ENCODE peak calls at places on chromosomes 1 and 21, in nine cellular contexts. N is fibroblast of lung, Q is K562, F is HepG2, H is A549, S is transverse colon, P is right cardiac atrium, X is psoas muscle, G is aorta. T is an unnamed sample.

GRCh38 chr1:178005450-178005849 is 35.6 kb upstream of the SEC16B start:
- DNase-seq in N (no peak), Q (no peak), F (no peak), H (no peak), S (no peak), P (no peak), X (no peak), G (no peak), T (no peak)

GRCh38 chr21:20875741-20876140 is 122.5 kb upstream of the NCAM2 start:
- DNase-seq in N (no peak), Q (no peak), F (no peak), H (no peak), S (no peak), P (no peak), X (no peak), G (no peak), T (no peak)

GRCh38 chr1:65681101-65681500 is 111.6 kb upstream of the PDE4B start:
- DNase-seq in N (peak), Q (no peak), F (no peak), H (no peak), S (no peak), P (no peak), X (no peak), G (no peak), T (no peak)

GRCh38 chr1:50493710-50494109 is 70.5 kb upstream of the DMRTA2 start:
- DNase-seq in N (no peak), Q (no peak), F (no peak), H (no peak), S (peak), P (no peak), X (no peak), G (no peak), T (no peak)

GRCh38 chr1:45796946-45797345 is 6.5 kb upstream of the MAST2 start:
- DNase-seq in N (no peak), Q (no peak), F (no peak), H (no peak), S (no peak), P (no peak), X (no peak), G (no peak), T (no peak)

GRCh38 chr1:89516055-89516454 is 8.6 kb upstream of the LRRC8B start:
- DNase-seq in N (peak), Q (peak), F (peak), H (peak), S (no peak), P (no peak), X (peak), G (no peak), T (no peak)

GRCh38 chr1:921011-921837 is 2.5 kb upstream of the SAMD11 start:
- DNase-seq in N (peak), Q (peak), F (peak), H (peak), S (peak), P (peak), X (peak), G (peak), T (peak)

GRCh38 chr1:183164963-183165362 is 21.1 kb upstream of the LAMC2 start:
- DNase-seq in N (no peak), Q (no peak), F (no peak), H (no peak), S (no peak), P (no peak), X (no peak), G (no peak), T (no peak)

GRCh38 chr1:102593276-102593675 is 515.0 kb downstream of the COL11A1 start:
- DNase-seq in N (no peak), Q (no peak), F (no peak), H (no peak), S (no peak), P (no peak), X (no peak), G (no peak), T (no peak)

GRCh38 chr1:224879404-224879803 is 50.1 kb upstream of the DNAH14 start:
- DNase-seq in N (peak), Q (no peak), F (no peak), H (no peak), S (no peak), P (no peak), X (no peak), G (no peak), T (peak)

GRCh38 chr1:145751491-145752021 is 32.3 kb downstream of the CD160 start:
- DNase-seq in N (peak), Q (no peak), F (no peak), H (no peak), S (no peak), P (no peak), X (no peak), G (no peak), T (no peak)

GRCh38 chr1:42429623-42430022 is 26.2 kb downstream of the ZMYND12 start:
- DNase-seq in N (no peak), Q (no peak), F (peak), H (no peak), S (no peak), P (no peak), X (no peak), G (no peak), T (no peak)

GRCh38 chr21:45076245-45076661 is 1.9 kb downstream of the ADARB1 start:
- DNase-seq in N (no peak), Q (no peak), F (peak), H (no peak), S (no peak), P (no peak), X (no peak), G (peak), T (no peak)
- H3K27ac ChIP-seq in N (no peak), Q (no peak), F (no peak), H (no peak), S (peak), P (no peak), X (no peak), G (no peak), T (no peak)

GRCh38 chr21:36010801-36011200 is 49.5 kb downstream of the SETD4 start:
- DNase-seq in N (no peak), Q (no peak), F (no peak), H (no peak), S (no peak), P (no peak), X (no peak), G (no peak), T (no peak)
- H3K27ac ChIP-seq in N (no peak), Q (no peak), F (no peak), H (no peak), S (no peak), P (no peak), X (no peak), G (no peak), T (no peak)

DNA sequence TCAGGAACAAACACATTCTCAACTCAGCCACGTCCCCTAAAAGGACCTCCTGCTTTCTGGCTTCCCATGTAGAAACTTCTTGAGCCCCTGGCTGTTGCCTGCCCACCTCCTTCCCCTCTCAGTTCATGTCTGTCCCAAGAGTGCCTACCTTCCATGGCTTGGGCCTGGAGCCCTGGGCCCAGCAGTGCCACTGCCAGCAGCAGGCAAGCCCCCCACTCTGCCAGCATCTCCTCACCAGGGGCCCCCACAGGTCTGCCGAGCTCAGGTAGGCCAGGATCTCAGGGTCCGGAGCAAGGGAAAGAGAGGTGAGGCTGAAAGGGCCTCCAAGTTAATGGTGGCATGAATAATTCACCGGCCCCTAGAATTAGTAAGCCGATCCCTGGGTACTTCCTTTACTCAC is at the start of gene CDCP2:
- DNase-seq in N (no peak), Q (no peak), F (no peak), H (no peak), S (no peak), P (no peak), X (no peak), G (no peak), T (no peak)
- H3K27ac ChIP-seq in N (no peak), Q (no peak), F (no peak), H (no peak), S (no peak), P (no peak), X (peak), G (no peak), T (no peak)

GRCh38 chr1:204299828-204300365 is 59.8 kb downstream of the PLEKHA6 start:
- DNase-seq in N (no peak), Q (no peak), F (no peak), H (no peak), S (no peak), P (no peak), X (no peak), G (no peak), T (no peak)

GRCh38 chr1:204302769-204303168 is 57.0 kb downstream of the PLEKHA6 start:
- DNase-seq in N (no peak), Q (no peak), F (no peak), H (no peak), S (no peak), P (no peak), X (no peak), G (no peak), T (no peak)

GRCh38 chr1:204306076-204306475 is 53.7 kb downstream of the PLEKHA6 start:
- DNase-seq in N (no peak), Q (no peak), F (no peak), H (no peak), S (no peak), P (no peak), X (no peak), G (no peak), T (no peak)

GRCh38 chr1:204304067-204304466 is 55.7 kb downstream of the PLEKHA6 start:
- DNase-seq in N (no peak), Q (no peak), F (no peak), H (no peak), S (no peak), P (no peak), X (no peak), G (no peak), T (no peak)

DNA sequence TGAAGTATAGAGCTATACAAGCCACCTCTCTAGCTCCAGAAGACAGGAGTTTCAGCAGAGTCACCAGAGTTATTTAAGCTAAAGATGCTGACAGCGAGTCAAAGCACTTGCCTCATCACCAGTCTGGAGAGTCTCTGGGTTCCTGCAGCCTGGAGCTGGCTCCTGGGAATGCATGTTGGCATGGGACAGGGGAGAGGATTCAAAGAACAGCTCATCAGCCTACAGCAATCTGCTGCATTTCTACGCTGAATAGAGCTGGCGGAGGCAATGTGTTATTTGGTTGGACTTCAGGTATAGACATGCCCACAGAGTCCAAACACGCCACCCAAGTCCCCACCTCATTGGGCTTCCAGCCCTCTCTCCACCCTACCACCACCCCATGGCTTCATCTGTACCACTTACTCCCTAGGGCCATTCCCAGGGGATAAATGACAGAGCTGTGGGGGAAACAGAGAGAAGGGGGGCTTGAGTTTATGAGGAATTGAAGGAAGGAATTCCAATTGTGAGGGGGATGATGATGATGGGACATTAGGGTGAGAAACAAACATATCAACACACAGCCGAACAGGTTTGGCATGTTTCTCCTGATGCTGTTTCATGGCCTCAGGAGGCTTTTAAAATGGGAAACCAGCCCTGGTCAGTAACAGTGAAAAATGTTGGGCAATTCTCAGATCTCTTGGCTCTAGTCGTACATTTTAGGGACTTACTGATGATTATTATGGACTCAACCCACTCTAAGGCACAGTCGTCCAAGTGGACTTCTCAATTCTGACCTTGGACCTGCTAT is 58.4 kb downstream of the PLEKHA6 start:
- DNase-seq in N (no peak), Q (no peak), F (no peak), H (no peak), S (no peak), P (no peak), X (peak), G (no peak), T (no peak)
- H3K27ac ChIP-seq in N (no peak), Q (no peak), F (no peak), H (no peak), S (no peak), P (peak), X (no peak), G (no peak), T (no peak)

GRCh38 chr1:234923626-234924025 is 205.0 kb downstream of the TOMM20 start:
- DNase-seq in N (no peak), Q (no peak), F (no peak), H (no peak), S (no peak), P (no peak), X (no peak), G (no peak), T (no peak)

GRCh38 chr1:234920136-234920842 is 208.3 kb downstream of the TOMM20 start:
- DNase-seq in N (no peak), Q (no peak), F (no peak), H (no peak), S (peak), P (no peak), X (no peak), G (peak), T (no peak)

GRCh38 chr1:234922987-234923386 is 205.7 kb downstream of the TOMM20 start:
- DNase-seq in N (no peak), Q (no peak), F (no peak), H (no peak), S (no peak), P (no peak), X (no peak), G (no peak), T (no peak)

GRCh38 chr1:234920843-234921140 is 207.8 kb downstream of the TOMM20 start:
- DNase-seq in N (no peak), Q (no peak), F (no peak), H (no peak), S (no peak), P (no peak), X (no peak), G (no peak), T (no peak)

GRCh38 chr1:234921266-234922062 is 207.2 kb downstream of the TOMM20 start:
- DNase-seq in N (no peak), Q (no peak), F (peak), H (no peak), S (no peak), P (no peak), X (peak), G (no peak), T (peak)
- H3K27ac ChIP-seq in N (no peak), Q (no peak), F (no peak), H (no peak), S (peak), P (peak), X (peak), G (peak), T (peak)

T was measured in adrenal gland.